ENCODE peak calls at places on chromosomes 11 and 22, in six cellular contexts. C is WERI-Rb-1, B is astrocyte of the spinal cord, T is fibroblast of lung, P is skeletal muscle cell, V is AG04450. F is an unnamed sample.

GRCh38 chr11:111910637-111911562 is 670 bp downstream of the CRYAB start:
- DNase-seq in C (no peak), B (no peak), T (peak), P (no peak), V (no peak), F (no peak)

GRCh38 chr11:66189031-66189745 is 79.3 kb upstream of the RAB1B start:
- DNase-seq in C (no peak), B (peak), T (no peak), P (no peak), V (no peak), F (no peak)

GRCh38 chr11:68843703-68844312 is 2.1 kb upstream of the CPT1A start:
- DNase-seq in C (no peak), B (peak), T (peak), P (no peak), V (no peak), F (peak)

GRCh38 chr11:76752321-76753175 is 30.6 kb upstream of the TSKU start:
- DNase-seq in C (no peak), B (peak), T (peak), P (peak), V (peak), F (no peak)

GRCh38 chr11:15896026-15896425 is 460.3 kb downstream of the SOX6 start:
- DNase-seq in C (no peak), B (no peak), T (no peak), P (no peak), V (no peak), F (no peak)

GRCh38 chr11:69083531-69084247 is 35.0 kb downstream of the TPCN2 start:
- DNase-seq in C (no peak), B (no peak), T (no peak), P (no peak), V (no peak), F (no peak)

GRCh38 chr11:126993599-126993998 is 7.0 kb downstream of the KIRREL3 start:
- DNase-seq in C (no peak), B (no peak), T (peak), P (no peak), V (no peak), F (no peak)

GRCh38 chr11:57668467-57668890 is 565 bp downstream of the ZDHHC5 start:
- DNase-seq in C (no peak), B (no peak), T (no peak), P (no peak), V (no peak), F (peak)

GRCh38 chr11:30110691-30111090 is 93.9 kb upstream of the KCNA4 start:
- DNase-seq in C (peak), B (no peak), T (no peak), P (no peak), V (no peak), F (no peak)

GRCh38 chr22:28952857-28953256 is 69.5 kb downstream of the ZNRF3 start:
- DNase-seq in C (no peak), B (peak), T (peak), P (no peak), V (peak), F (no peak)

DNA sequence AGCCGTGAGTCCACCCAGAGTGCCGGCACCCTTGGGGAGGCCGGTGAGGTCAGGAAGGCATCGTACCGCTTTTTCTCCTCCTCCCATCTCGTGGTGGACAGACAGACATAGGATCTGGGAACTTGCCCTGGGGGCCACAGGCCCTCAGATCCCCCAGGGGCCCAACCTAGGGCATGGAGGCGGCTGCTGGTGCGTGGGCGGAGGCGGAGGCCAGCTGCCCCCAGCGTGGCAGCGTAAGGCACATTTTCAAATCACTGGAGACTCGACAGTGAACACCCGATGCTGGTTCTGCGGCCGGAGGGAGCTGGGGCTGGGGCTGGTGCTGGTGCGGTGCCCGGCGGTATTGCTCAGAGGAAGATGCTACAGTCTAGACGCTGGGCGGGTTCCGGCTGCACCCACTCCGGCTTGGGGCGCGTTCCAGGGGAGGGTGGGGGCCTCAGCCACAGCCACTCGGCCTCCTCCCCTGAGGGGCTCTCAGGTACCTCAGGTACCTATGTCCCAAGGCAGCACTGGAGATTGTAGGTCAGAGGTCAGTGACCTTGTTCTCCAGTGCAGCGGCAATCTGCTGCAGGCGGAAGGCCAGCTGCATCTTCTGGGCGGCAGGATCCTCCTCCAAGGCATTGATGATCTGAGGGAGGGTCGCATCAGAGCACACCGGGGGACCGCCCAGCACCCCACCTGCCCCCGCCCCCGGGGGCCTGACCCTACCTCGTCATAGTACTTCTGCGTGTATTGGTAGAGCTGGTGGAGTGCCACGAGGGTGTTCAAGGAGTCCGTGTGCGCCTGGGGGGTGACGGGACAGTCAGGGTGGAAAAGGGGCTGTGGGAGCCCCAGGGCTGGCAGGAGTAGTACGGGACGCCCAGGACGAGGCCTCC is 5.2 kb upstream of the MAPK11 start:
- DNase-seq in C (no peak), B (no peak), T (no peak), P (no peak), V (no peak), F (no peak)
- H3K4me3 ChIP-seq in C (no peak), B (no peak), T (no peak), P (no peak), V (no peak), F (no peak)

GRCh38 chr11:34620820-34621792 is at the start of gene EHF:
- DNase-seq in C (no peak), B (no peak), T (no peak), P (no peak), V (no peak), F (no peak)
- H3K4me3 ChIP-seq in C (no peak), B (no peak), T (no peak), P (no peak), V (no peak), F (no peak)

GRCh38 chr11:11265320-11265719 is 87.7 kb downstream of the CSNK2A3 start:
- DNase-seq in C (no peak), B (no peak), T (no peak), P (no peak), V (no peak), F (no peak)

GRCh38 chr11:11268706-11269105 is 84.3 kb downstream of the CSNK2A3 start:
- DNase-seq in C (no peak), B (no peak), T (no peak), P (no peak), V (no peak), F (no peak)

GRCh38 chr11:11265994-11266606 is 87.0 kb downstream of the CSNK2A3 start:
- DNase-seq in C (peak), B (peak), T (no peak), P (no peak), V (no peak), F (peak)

GRCh38 chr11:11268119-11268518 is 84.9 kb downstream of the CSNK2A3 start:
- DNase-seq in C (no peak), B (no peak), T (no peak), P (no peak), V (no peak), F (no peak)

DNA sequence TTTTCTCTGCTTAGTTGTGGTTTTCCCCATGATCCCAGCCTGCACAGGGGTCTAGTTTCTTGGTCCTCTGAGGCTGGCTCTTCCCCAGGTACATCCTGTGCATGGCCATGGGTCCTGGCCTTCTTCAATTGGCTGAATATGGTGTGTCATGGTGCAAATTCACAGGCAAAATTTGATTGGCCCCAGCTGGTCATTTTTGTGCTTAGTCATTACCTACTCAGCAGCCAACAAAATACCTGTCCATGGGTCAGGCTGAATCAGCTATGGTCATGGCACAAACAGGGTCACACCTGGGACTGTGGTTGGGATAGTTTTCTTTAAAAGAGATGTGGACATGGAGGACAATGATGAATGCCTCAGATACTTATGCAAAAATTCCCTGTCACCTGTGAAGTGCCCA is 85.7 kb downstream of the CSNK2A3 start:
- DNase-seq in C (no peak), B (no peak), T (no peak), P (no peak), V (no peak), F (no peak)
- H3K4me3 ChIP-seq in C (no peak), B (no peak), T (no peak), P (no peak), V (no peak), F (no peak)

GRCh38 chr22:23215294-23216204 is 35.2 kb downstream of the BCR start:
- DNase-seq in C (no peak), B (no peak), T (peak), P (no peak), V (no peak), F (no peak)
- H3K4me3 ChIP-seq in C (no peak), B (no peak), T (no peak), P (no peak), V (no peak), F (peak)

DNA sequence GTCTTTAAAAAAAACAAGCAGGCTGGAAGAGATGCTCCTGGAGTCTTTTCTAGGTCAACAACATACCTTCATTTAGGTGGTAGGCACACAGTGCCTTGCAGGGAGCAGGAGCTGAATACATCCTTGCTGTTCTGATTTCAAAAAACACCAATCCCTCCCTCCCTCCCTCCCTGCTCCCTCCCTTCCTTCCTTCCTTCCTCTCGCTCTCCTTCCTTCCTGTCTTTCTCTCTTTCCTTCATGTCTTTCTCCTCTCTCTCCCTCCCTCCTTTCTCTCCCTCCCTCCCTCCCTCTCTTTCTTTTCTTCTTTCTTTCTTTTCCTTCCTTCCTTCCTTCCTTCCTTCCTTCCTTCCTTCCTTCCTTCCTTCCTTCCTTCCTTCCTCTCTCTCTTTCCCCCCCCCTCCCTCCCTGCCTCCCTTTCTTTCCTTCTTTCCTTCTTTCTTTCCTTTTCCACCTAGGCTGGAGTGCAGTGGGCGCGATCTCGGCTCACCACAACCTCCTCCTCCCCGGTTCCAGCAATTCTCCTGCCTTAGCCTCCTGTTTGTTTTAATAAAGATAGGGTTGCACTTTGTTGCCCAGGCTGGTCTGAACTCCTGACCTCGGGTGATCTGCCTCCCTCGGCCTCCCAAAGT is 245.1 kb downstream of the MIAT start:
- DNase-seq in C (no peak), B (no peak), T (no peak), P (no peak), V (no peak), F (no peak)
- H3K4me3 ChIP-seq in C (peak), B (no peak), T (no peak), P (no peak), V (no peak), F (no peak)